ENCODE peak calls at places on chromosome 10, in eight cellular contexts. C is mucosa of descending colon, G is fibroblast of lung, M is SK-N-SH, H is Caco-2, Y is tibial artery, I is body of pancreas, V is adipocyte. K is an unnamed sample. For H3K36me3, the result is how much of the 10 kb centered on the place peaks cover.

GRCh38 chr10:30786131-30786530 is 156.6 kb upstream of the LYZL2 start:
- DNase-seq in C (no peak), G (no peak), M (no peak), H (no peak), Y (no peak), I (no peak), V (peak), K (no peak)

GRCh38 chr10:31320179-31320597 is 1.2 kb downstream of the ZEB1 start:
- DNase-seq in C (peak), G (peak), M (peak), H (peak), Y (peak), I (peak), V (peak), K (peak)

GRCh38 chr10:5975641-5976473 is 1.5 kb downstream of the IL15RA start:
- DNase-seq in C (no peak), G (peak), M (no peak), H (no peak), Y (peak), I (no peak), V (peak), K (peak)

GRCh38 chr10:132293416-132294195 is 14.1 kb downstream of the STK32C start:
- DNase-seq in C (peak), G (no peak), M (peak), H (no peak), Y (peak), I (no peak), V (no peak), K (peak)

GRCh38 chr10:123538401-123539320 is 127.5 kb upstream of the GPR26 start:
- DNase-seq in C (no peak), G (no peak), M (no peak), H (no peak), Y (no peak), I (no peak), V (no peak), K (no peak)

GRCh38 chr10:76649723-76650127 is 987.9 kb downstream of the KCNMA1 start:
- DNase-seq in C (no peak), G (peak), M (no peak), H (no peak), Y (no peak), I (no peak), V (peak), K (no peak)

GRCh38 chr10:52644678-52645434 is 127.7 kb downstream of the MBL2 start:
- DNase-seq in C (no peak), G (peak), M (peak), H (peak), Y (no peak), I (peak), V (peak), K (no peak)

GRCh38 chr10:112491144-112491543 is 44.1 kb downstream of the VTI1A start:
- DNase-seq in C (no peak), G (peak), M (no peak), H (no peak), Y (no peak), I (no peak), V (peak), K (no peak)

GRCh38 chr10:47283101-47283630 is 16.8 kb upstream of the GDF10 start:
- DNase-seq in C (no peak), G (no peak), M (no peak), H (no peak), Y (no peak), I (no peak), V (no peak), K (no peak)

GRCh38 chr10:112790030-112790429 is 160.0 kb upstream of the TCF7L2 start:
- DNase-seq in C (no peak), G (no peak), M (no peak), H (no peak), Y (no peak), I (no peak), V (no peak), K (no peak)

GRCh38 chr10:96645191-96645721 is 58.4 kb upstream of the TM9SF3 start:
- DNase-seq in C (no peak), G (no peak), M (no peak), H (no peak), Y (peak), I (no peak), V (no peak), K (no peak)

GRCh38 chr10:46018453-46019169 is 11.8 kb downstream of the NCOA4 start:
- DNase-seq in C (no peak), G (no peak), M (no peak), H (no peak), Y (no peak), I (no peak), V (no peak), K (no peak)

GRCh38 chr10:93751832-93752231 is 5.9 kb upstream of the LGI1 start:
- DNase-seq in C (no peak), G (no peak), M (peak), H (peak), Y (no peak), I (no peak), V (peak), K (no peak)

GRCh38 chr10:104258209-104258608 is 3.5 kb downstream of the GSTO1 start:
- DNase-seq in C (no peak), G (no peak), M (no peak), H (no peak), Y (no peak), I (no peak), V (no peak), K (no peak)

GRCh38 chr10:19449860-19450259 is 366.4 kb upstream of the PLXDC2 start:
- DNase-seq in C (no peak), G (no peak), M (no peak), H (no peak), Y (no peak), I (no peak), V (no peak), K (no peak)

GRCh38 chr10:75407716-75408511 is 6.3 kb upstream of the ZNF503 start:
- DNase-seq in C (peak), G (peak), M (no peak), H (no peak), Y (peak), I (peak), V (peak), K (peak)
- H3K4me3 ChIP-seq in C (no peak), G (peak), M (no peak), H (peak), Y (peak), I (peak), V (peak), K (peak)

GRCh38 chr10:8071006-8071405 is 16.5 kb downstream of the GATA3 start:
- DNase-seq in C (no peak), G (no peak), M (no peak), H (no peak), Y (no peak), I (no peak), V (no peak), K (no peak)
- H3K36me3 ChIP-seq in C (under half), G (under half), M (half or more), H (under half), Y (under half), I (under half), V (under half), K (under half)

DNA sequence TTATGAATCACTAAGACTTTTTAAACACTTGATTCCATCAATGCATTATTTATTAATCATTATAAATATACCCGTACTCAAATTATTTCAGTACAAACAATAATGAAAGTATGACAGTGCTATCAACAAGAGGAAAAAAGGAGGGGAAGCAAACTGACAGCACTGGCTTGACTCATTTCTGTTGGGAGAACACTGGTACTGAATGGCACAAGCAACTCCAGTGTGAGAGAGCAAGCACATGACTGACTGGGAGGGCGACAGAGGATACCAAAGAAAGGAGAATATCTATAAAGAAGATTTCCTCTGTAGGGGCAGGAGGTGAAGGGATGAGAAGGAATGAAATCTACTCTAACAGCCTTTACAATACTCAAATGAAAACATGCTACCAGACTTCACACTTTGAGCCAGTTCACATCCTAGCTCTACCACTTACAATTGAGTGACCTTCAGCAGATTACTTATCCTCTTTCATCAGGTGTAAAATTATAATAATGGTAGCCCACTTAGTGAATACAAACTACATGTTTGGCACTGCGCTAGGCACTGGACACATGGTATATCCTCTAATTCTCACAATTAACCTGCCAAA is 1.5 kb downstream of the USP54 start:
- DNase-seq in C (no peak), G (peak), M (no peak), H (no peak), Y (no peak), I (no peak), V (no peak), K (no peak)
- H3K4me3 ChIP-seq in C (no peak), G (no peak), M (no peak), H (peak), Y (no peak), I (no peak), V (no peak), K (no peak)

DNA sequence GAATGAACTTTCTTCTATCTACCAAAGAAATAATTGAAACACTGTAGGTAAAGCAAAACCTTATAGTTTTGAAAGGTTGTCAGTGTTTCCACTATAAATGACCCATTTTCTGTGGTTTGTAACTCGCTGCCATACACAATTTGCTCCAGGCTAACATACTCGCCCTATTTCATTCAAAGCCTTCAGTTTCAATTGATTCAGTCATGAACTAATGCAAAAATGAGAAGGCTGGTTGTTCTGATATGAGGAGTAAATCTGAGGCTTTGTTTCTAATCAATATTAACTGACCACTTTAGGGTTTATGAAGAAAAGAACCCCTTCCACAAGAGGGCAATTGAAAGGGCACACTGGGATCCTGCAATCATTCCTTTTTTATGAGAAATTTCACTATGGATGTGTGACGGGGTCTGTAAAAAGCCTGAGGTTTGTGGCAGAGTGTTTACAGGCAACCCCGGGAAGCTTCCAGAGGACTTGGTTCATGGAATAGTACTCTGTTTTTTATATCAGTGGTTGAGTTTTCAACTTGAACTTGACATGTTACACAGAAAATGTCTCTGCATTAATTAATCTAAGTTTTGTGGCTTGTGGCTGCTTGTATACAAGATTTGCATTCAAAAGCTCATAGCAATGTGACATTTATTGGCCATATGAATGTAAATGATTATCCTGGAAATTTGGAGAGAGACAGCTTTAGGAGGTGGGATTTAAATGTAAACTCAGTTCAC is 133.2 kb downstream of the NRP1 start:
- DNase-seq in C (no peak), G (no peak), M (no peak), H (no peak), Y (no peak), I (no peak), V (no peak), K (no peak)
- H3K36me3 ChIP-seq in C (under half), G (under half), M (half or more), H (under half), Y (under half), I (under half), V (half or more), K (half or more)

GRCh38 chr10:116669832-116670644 is 49.3 kb downstream of the PNLIPRP2 start:
- DNase-seq in C (no peak), G (no peak), M (peak), H (no peak), Y (no peak), I (peak), V (no peak), K (no peak)
- H3K4me3 ChIP-seq in C (no peak), G (no peak), M (no peak), H (no peak), Y (no peak), I (no peak), V (no peak), K (peak)

GRCh38 chr10:118951218-118951617 is 78.3 kb upstream of the NANOS1 start:
- DNase-seq in C (no peak), G (no peak), M (no peak), H (no peak), Y (no peak), I (no peak), V (no peak), K (no peak)

GRCh38 chr10:118950190-118950658 is 79.3 kb upstream of the NANOS1 start:
- DNase-seq in C (no peak), G (no peak), M (no peak), H (no peak), Y (no peak), I (no peak), V (no peak), K (no peak)

GRCh38 chr10:118953999-118954398 is 75.5 kb upstream of the NANOS1 start:
- DNase-seq in C (no peak), G (peak), M (no peak), H (no peak), Y (no peak), I (no peak), V (peak), K (no peak)

GRCh38 chr10:118953598-118953997 is 75.9 kb upstream of the NANOS1 start:
- DNase-seq in C (no peak), G (no peak), M (no peak), H (no peak), Y (no peak), I (no peak), V (no peak), K (no peak)

GRCh38 chr10:118952493-118953295 is 76.8 kb upstream of the NANOS1 start:
- DNase-seq in C (no peak), G (no peak), M (no peak), H (no peak), Y (no peak), I (no peak), V (no peak), K (no peak)
- H3K36me3 ChIP-seq in C (under half), G (under half), M (under half), H (under half), Y (under half), I (under half), V (under half), K (under half)

DNA sequence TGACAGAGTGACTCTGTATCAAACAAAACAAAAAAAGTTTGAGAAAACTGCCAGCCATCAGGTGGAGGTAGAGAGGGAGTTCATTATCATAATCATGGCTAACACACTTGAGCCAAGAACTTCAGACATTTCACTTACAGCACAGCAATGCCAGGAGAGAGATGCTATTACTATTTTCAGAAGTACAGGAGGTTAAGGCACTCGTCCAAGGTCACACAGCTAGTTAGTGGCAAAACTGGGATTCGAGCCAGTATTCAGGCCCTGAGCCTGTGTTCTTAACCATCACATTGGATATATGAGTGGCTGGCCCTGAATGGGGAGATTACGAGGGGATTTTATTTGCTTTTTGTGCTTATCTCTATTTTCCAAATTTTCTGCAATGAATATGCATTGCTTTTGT is 24.8 kb upstream of the UNC5B start:
- DNase-seq in C (no peak), G (peak), M (no peak), H (no peak), Y (peak), I (peak), V (peak), K (no peak)
- H3K4me3 ChIP-seq in C (no peak), G (no peak), M (no peak), H (no peak), Y (no peak), I (no peak), V (no peak), K (no peak)

GRCh38 chr10:3978762-3979161 is 193.8 kb upstream of the KLF6 start:
- DNase-seq in C (no peak), G (no peak), M (no peak), H (no peak), Y (no peak), I (no peak), V (no peak), K (no peak)

GRCh38 chr10:3978174-3978573 is 193.2 kb upstream of the KLF6 start:
- DNase-seq in C (no peak), G (peak), M (no peak), H (no peak), Y (no peak), I (no peak), V (no peak), K (no peak)

GRCh38 chr10:3981300-3981699 is 196.3 kb upstream of the KLF6 start:
- DNase-seq in C (no peak), G (no peak), M (no peak), H (no peak), Y (no peak), I (no peak), V (no peak), K (no peak)

GRCh38 chr10:3980660-3981059 is 195.7 kb upstream of the KLF6 start:
- DNase-seq in C (no peak), G (no peak), M (no peak), H (no peak), Y (no peak), I (no peak), V (no peak), K (no peak)

GRCh38 chr10:3980139-3980538 is 195.1 kb upstream of the KLF6 start:
- DNase-seq in C (no peak), G (no peak), M (no peak), H (no peak), Y (no peak), I (no peak), V (no peak), K (no peak)
- H3K36me3 ChIP-seq in C (under half), G (under half), M (under half), H (under half), Y (under half), I (under half), V (under half), K (under half)

GRCh38 chr10:102500621-102501149 is 1.8 kb downstream of the ACTR1A start:
- DNase-seq in C (no peak), G (no peak), M (no peak), H (no peak), Y (no peak), I (no peak), V (no peak), K (no peak)
- H3K4me3 ChIP-seq in C (no peak), G (peak), M (no peak), H (no peak), Y (no peak), I (no peak), V (peak), K (peak)

GRCh38 chr10:8072211-8072610 is 17.7 kb downstream of the GATA3 start:
- DNase-seq in C (no peak), G (no peak), M (peak), H (no peak), Y (no peak), I (no peak), V (no peak), K (no peak)

GRCh38 chr10:8070440-8070839 is 16.0 kb downstream of the GATA3 start:
- DNase-seq in C (no peak), G (no peak), M (no peak), H (no peak), Y (no peak), I (no peak), V (no peak), K (no peak)

GRCh38 chr10:8073696-8074416 is 19.4 kb downstream of the GATA3 start:
- DNase-seq in C (no peak), G (no peak), M (peak), H (no peak), Y (no peak), I (no peak), V (no peak), K (no peak)

GRCh38 chr10:8069627-8070026 is 15.1 kb downstream of the GATA3 start:
- DNase-seq in C (no peak), G (no peak), M (no peak), H (no peak), Y (no peak), I (no peak), V (peak), K (no peak)

DNA sequence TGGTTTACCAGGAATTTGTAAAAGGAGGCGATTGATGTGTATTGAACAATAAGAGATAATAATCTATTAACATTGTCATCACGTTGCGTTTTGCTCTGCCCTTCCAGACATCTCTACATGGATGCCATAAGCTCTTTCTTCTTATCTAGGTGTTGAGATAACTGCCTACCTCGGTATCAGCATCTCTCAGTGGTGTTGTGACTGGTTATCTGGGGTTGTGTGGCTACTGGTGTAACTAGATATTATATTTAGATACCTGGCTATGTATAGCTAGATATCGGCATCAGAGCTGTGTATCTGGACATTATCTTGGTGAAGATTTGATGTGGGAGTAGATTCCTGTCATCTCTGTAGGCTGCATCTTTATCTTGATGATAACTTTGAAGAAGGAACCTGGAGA is 17.2 kb downstream of the GATA3 start:
- DNase-seq in C (no peak), G (no peak), M (no peak), H (no peak), Y (no peak), I (no peak), V (no peak), K (no peak)
- H3K36me3 ChIP-seq in C (under half), G (under half), M (half or more), H (under half), Y (under half), I (under half), V (under half), K (under half)